ENCODE peak calls at places on chromosomes 11 and 22, in four cellular contexts. O, V, C and J are unnamed samples.

GRCh38 chr11:2944953-2945756 is 15.9 kb upstream of the PHLDA2 start:
- DNase-seq in O (peak; percentile 85), V (no peak), C (no peak), J (no peak)

GRCh38 chr22:45504703-45505341 is 2.1 kb downstream of the FBLN1 start:
- DNase-seq in O (peak; percentile 74), V (no peak), C (no peak), J (no peak)

GRCh38 chr11:133808393-133809140 is 36.7 kb downstream of the SPATA19 start:
- DNase-seq in O (no peak), V (no peak), C (no peak), J (no peak)

GRCh38 chr22:50146440-50147228 is 23.9 kb upstream of the PANX2 start:
- DNase-seq in O (peak; percentile 81), V (peak; percentile 63), C (no peak), J (peak; percentile 52)

GRCh38 chr11:118672865-118673264 is 6.6 kb downstream of the TREH start:
- DNase-seq in O (no peak), V (peak; percentile 34), C (no peak), J (no peak)

GRCh38 chr11:134999490-135000066 is 587.5 kb upstream of the B3GAT1 start:
- DNase-seq in O (no peak), V (no peak), C (no peak), J (no peak)

GRCh38 chr11:3147257-3147619 is 17.9 kb downstream of the OSBPL5 start:
- DNase-seq in O (no peak), V (no peak), C (no peak), J (no peak)

GRCh38 chr11:126476256-126476970 is 120.9 kb downstream of the ST3GAL4 start:
- DNase-seq in O (peak; percentile 67), V (no peak), C (no peak), J (no peak)

GRCh38 chr11:58394195-58394594 is 12.5 kb downstream of the OR5B3 start:
- DNase-seq in O (no peak), V (no peak), C (no peak), J (no peak)

GRCh38 chr11:45617886-45618601 is 47.4 kb downstream of the CHST1 start:
- DNase-seq in O (no peak), V (no peak), C (no peak), J (no peak)

GRCh38 chr11:130123414-130124040 is 36.1 kb upstream of the ST14 start:
- DNase-seq in O (no peak), V (no peak), C (no peak), J (no peak)

GRCh38 chr11:130122141-130122575 is 37.4 kb upstream of the ST14 start:
- DNase-seq in O (no peak), V (no peak), C (no peak), J (no peak)

GRCh38 chr11:130125638-130126037 is 33.9 kb upstream of the ST14 start:
- DNase-seq in O (no peak), V (no peak), C (no peak), J (no peak)

GRCh38 chr11:130121430-130121978 is 38.1 kb upstream of the ST14 start:
- DNase-seq in O (no peak), V (no peak), C (no peak), J (no peak)

DNA sequence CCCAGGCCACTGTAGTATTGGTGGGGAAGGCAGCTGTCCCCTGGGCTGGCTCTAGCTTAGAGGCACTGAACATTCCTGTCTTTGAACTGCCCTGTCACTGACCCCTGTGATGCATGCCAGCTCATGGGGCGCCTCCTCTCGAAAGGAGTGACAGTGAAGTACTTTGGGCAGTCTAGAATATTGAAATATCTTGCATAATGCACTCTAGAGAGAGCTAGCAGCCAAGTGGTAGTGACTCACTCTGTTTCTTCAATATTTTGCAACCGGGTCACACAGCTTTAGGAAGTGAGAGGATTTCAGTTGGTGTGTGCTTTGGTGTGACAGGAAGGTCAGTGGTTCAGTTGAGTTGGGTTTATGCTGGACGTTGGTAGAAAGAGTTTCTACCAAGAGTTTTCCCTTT is 35.5 kb upstream of the ST14 start:
- DNase-seq in O (no peak), V (no peak), C (no peak), J (peak; percentile 70)
- TF ChIP-seq REST in O (no peak), V (no peak), C (no peak), J (no peak)

DNA sequence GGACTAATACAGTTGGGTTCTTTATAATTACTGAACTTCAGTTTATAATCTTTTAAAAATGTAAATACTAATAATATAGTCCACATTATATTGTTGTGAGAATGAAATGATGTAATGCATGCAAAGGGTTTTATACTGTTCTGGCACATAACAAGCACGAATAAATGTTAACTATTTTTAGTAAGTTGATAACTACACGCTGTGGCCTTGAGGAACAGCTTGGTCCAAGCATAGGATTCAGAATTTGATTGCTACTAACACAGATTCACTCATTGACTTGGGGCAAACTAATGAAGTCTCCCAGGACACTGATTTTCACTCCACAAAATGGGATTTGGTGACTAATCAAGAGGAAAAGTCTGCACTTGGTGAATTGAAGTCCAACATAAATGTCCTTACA is 38.3 kb downstream of the KCNA4 start:
- DNase-seq in O (no peak), V (no peak), C (no peak), J (no peak)
- TF ChIP-seq RCOR1 in O (no peak), V (no peak), C (no peak), J (no peak)

DNA sequence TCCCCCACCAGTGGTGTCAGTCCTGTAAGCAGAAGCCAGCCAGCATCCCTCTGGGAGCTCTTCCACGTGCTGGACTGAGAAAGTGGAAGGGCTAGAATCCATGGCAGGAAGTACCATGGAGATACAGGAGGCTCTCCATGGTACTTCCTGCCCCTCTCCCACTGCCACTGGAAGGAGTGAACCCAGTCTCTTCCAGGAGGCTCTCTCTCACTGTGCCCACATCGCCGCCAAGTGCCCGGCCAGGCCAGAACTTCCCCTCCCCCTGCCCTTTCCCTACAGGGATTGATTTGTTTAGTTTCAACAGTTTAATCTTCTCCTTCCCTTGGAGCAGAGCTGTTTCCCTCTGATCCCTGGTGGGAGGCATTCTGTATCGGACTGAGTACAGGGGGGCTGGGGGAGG is 133.6 kb downstream of the DSCAML1 start:
- DNase-seq in O (no peak), V (no peak), C (no peak), J (no peak)
- TF ChIP-seq REST in O (no peak), V (no peak), C (no peak), J (no peak)

GRCh38 chr11:68727783-68728182 is 23.5 kb downstream of the TESMIN start:
- DNase-seq in O (no peak), V (no peak), C (no peak), J (no peak)
- TF ChIP-seq RCOR1 in O (no peak), V (no peak), C (no peak), J (no peak)

DNA sequence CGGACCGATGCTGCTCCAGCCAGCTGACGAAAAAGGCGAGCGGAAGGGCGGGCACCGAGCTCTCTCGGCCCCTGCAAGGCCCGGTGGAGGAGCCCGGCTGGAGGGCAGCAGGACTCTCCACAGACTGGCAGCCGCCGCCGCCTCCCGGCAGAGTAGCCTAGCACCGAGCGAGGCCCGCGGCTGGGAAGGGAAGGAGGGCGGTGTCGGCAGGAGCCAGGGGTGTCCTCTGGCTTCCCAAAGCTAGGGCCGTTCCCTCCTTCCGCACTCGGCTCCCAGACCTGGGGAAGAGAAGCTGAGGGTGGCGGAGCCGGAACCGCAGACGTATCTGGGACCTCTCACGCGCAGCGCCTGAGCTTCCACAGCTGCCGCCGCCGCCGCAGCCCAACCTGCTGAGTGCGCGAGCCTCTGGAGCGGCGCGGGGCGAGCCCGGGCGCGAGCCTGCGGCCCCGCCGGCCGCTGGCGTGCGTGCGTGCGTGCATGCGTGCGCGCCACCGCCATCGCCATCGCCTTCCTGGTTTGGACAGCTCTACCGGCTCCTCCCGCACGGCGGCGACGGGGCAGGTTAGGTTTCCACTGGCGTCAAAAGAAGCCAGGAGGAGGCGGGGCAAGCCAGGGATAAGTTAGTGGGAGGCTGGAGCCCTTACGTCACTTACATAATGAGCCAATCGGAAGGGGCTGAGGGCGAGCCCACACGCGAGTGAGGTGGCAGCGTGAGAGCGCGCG is at the start of gene RAB6A:
- DNase-seq in O (peak; percentile 96), V (peak; percentile 98), C (peak; percentile 98), J (peak; percentile 99)
- TF ChIP-seq REST in O (no peak), V (peak; percentile 80), C (peak; percentile 59), J (no peak)

GRCh38 chr22:17400305-17400704 is 31.0 kb downstream of the CECR2 start:
- DNase-seq in O (no peak), V (no peak), C (no peak), J (no peak)
- TF ChIP-seq RCOR1 in O (no peak), V (no peak), C (no peak), J (no peak)

DNA sequence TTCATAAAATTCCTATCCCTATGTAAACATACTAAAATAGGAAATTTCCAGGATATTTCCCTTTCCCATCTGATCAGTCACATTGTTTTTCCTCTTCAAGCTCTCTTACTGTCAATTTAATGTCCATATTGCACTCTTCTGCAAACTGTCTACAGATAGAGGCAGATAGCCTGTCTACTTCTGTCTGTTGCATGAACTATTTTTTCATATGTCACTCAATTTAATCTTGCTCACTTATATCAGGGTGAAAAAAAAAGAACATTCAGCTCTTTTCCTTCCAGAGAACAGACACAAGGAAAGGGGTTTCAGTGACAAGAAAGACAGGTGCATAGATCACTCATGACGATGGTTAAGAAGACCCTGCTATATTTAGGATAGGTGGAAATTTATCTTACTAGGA is 1013.9 kb upstream of the CCDC90B start:
- DNase-seq in O (no peak), V (no peak), C (no peak), J (no peak)
- TF ChIP-seq REST in O (no peak), V (no peak), C (no peak), J (no peak)

GRCh38 chr11:86459002-86459385 is 84.3 kb downstream of the CCDC81 start:
- DNase-seq in O (no peak), V (no peak), C (no peak), J (no peak)
- TF ChIP-seq RCOR1 in O (no peak), V (no peak), C (no peak), J (no peak)

GRCh38 chr11:113121746-113122145 is 160.5 kb downstream of the NCAM1 start:
- DNase-seq in O (no peak), V (no peak), C (no peak), J (no peak)

GRCh38 chr11:113119074-113119473 is 157.9 kb downstream of the NCAM1 start:
- DNase-seq in O (no peak), V (no peak), C (no peak), J (no peak)

DNA sequence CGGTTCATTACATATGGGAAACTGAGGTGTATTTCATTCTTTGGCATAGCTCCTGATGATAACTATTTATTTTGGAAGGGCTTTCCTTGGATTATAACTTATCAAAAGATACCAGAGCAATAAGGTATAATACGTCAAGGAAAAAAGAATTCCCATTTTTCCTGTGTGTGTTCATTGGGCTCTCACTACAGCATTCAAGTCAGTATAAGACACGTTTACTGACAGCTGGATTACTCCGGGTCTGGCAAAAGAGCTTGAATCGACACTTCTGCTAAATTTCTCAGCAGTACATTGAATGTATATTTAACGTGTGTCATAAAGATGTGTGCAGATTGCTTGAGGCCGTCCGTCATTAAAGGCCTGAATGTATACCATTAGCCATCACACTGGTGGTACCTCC is 163.4 kb downstream of the NCAM1 start:
- DNase-seq in O (no peak), V (no peak), C (no peak), J (no peak)
- TF ChIP-seq REST in O (no peak), V (no peak), C (no peak), J (no peak)